ENCODE peak calls at places on chromosomes 13 and 19, in ten cellular contexts. Z, X, V, C, J, P, N, S, W and R are unnamed samples.

GRCh38 chr19:10552596-10553053 is 8.9 kb downstream of the ATG4D start:
- DNase-seq in S (no peak), P (no peak), X (no peak), N (no peak), Z (no peak), W (peak; percentile 75), V (peak; percentile 48), J (no peak), C (no peak), R (no peak)

GRCh38 chr13:36362914-36363313 is 16.7 kb upstream of the SPART start:
- DNase-seq in W (no peak), S (no peak), Z (no peak), J (no peak), P (no peak), X (no peak), C (no peak), N (no peak), V (no peak), R (no peak)

GRCh38 chr13:22454586-22454985 is 726.2 kb upstream of the SGCG start:
- DNase-seq in J (no peak), C (no peak), Z (no peak), P (no peak), S (no peak), V (no peak), X (no peak), N (no peak), W (no peak), R (no peak)

GRCh38 chr13:95426631-95427030 is 125.4 kb upstream of the ABCC4 start:
- DNase-seq in C (no peak), Z (no peak), X (no peak), J (no peak), P (no peak), V (no peak), S (no peak), N (no peak), W (no peak), R (no peak)

GRCh38 chr13:36475468-36475867 is 43.2 kb downstream of the CCNA1 start:
- DNase-seq in V (peak; percentile 7), C (no peak), Z (no peak), S (no peak), N (no peak), X (no peak), P (no peak), J (no peak), W (peak; percentile 9), R (no peak)

GRCh38 chr19:18123819-18124218 is 26.2 kb downstream of the MAST3 start:
- DNase-seq in N (no peak), J (no peak), Z (no peak), P (no peak), X (no peak), C (no peak), S (no peak), V (no peak), W (peak; percentile 17), R (no peak)

GRCh38 chr13:45102136-45102802 is 18.0 kb upstream of the GTF2F2 start:
- DNase-seq in C (no peak), P (no peak), J (no peak), S (no peak), X (no peak), W (peak; percentile 44), Z (no peak), N (no peak), V (no peak), R (no peak)

GRCh38 chr13:110743687-110744086 is 30.2 kb downstream of the ING1 start:
- DNase-seq in J (no peak), W (no peak), X (no peak), Z (no peak), S (no peak), V (no peak), N (no peak), C (no peak), P (no peak), R (no peak)

GRCh38 chr13:110477711-110478245 is 83.7 kb downstream of the RAB20 start:
- DNase-seq in P (no peak), S (no peak), Z (no peak), V (no peak), C (no peak), N (no peak), J (no peak), W (no peak), X (no peak), R (no peak)

GRCh38 chr19:43664008-43664407 is 6.0 kb downstream of the PLAUR start:
- DNase-seq in P (no peak), C (peak; percentile 54), X (no peak), N (no peak), S (no peak), V (no peak), Z (peak; percentile 40), J (no peak), W (no peak), R (no peak)

GRCh38 chr19:28667348-28667977 is 545.5 kb downstream of the UQCRFS1 start:
- DNase-seq in P (no peak), J (no peak), W (no peak), X (no peak), C (no peak), S (no peak), V (no peak), Z (no peak), N (no peak), R (no peak)

GRCh38 chr19:51971624-51972023 is 15.0 kb downstream of the ZNF350 start:
- DNase-seq in N (no peak), V (peak; percentile 66), X (no peak), C (no peak), P (no peak), S (no peak), J (no peak), W (no peak), Z (peak; percentile 14), R (no peak)

GRCh38 chr19:51965583-51965982 is 21.1 kb downstream of the ZNF350 start:
- DNase-seq in C (no peak), S (no peak), P (no peak), J (no peak), V (no peak), X (no peak), Z (no peak), N (no peak), W (no peak), R (no peak)

GRCh38 chr19:51970718-51971117 is 15.9 kb downstream of the ZNF350 start:
- DNase-seq in Z (no peak), J (no peak), P (no peak), C (no peak), S (no peak), W (no peak), V (no peak), N (no peak), X (no peak), R (no peak)
- H3K9me3 ChIP-seq in Z (peaks cover 99% of the 10 kb centered on the region), J (no peaks in the 10 kb centered on the region), P (peaks cover 99% of the 10 kb centered on the region), C (peaks cover 75% of the 10 kb centered on the region), S (peaks cover 100% of the 10 kb centered on the region), W (peaks cover 45% of the 10 kb centered on the region), V (peaks cover 96% of the 10 kb centered on the region), N (peaks cover 94% of the 10 kb centered on the region), X (peaks cover 98% of the 10 kb centered on the region), R (peaks cover 84% of the 10 kb centered on the region)

DNA sequence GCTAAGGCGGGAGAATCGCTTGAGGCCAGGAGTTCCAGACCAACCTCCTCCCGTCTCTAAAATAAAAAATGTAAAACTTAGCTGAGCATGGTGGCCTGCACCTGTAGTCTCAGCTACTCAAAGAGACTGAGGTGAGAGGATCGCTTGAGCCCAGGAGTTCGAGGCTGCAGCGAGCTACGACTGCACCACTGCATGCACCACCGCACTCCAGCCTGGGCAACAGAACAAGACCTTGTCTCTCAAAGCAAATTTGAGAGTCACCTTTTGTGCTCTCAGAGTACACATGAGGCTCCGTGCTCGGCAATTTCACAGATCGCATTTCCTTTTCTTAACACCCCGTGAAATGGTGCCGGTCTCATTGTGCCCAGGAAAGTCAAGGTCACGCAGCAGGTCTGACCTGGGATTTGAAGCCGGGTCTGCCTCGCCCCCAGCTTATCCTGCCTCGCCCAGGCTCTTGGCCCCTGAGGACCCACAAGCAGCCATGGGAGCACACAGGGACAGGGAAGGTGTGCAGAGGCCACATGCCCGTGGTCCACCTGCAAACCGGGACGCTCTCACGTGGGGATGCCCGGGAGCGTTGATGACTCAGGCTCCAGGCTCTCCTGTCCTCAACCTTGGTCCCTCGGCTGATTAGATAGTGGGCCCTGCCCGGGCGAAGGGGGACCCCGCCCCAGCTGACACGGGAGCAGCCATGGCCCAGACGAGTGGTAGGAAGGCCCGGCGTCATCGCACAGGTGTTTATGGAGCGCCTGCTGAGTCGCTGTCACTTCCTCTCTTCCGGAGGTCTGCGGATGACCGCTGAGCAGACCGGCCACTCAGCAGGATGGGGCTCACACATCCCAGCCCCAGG is 1.1 kb upstream of the SMIM24 start:
- DNase-seq in J (no peak), Z (no peak), C (no peak), X (no peak), V (no peak), S (peak; percentile 60), P (no peak), N (no peak), W (no peak), R (no peak)
- H3K9me3 ChIP-seq in J (no peaks in the 10 kb centered on the region), Z (no peaks in the 10 kb centered on the region), C (no peaks in the 10 kb centered on the region), X (no peaks in the 10 kb centered on the region), V (no peaks in the 10 kb centered on the region), S (no peaks in the 10 kb centered on the region), P (no peaks in the 10 kb centered on the region), N (no peaks in the 10 kb centered on the region), W (no peaks in the 10 kb centered on the region), R (no peaks in the 10 kb centered on the region)

GRCh38 chr19:55927991-55928390 is 4.1 kb downstream of the NLRP13 start:
- DNase-seq in X (no peak), W (no peak), Z (no peak), J (no peak), P (no peak), V (no peak), N (no peak), S (no peak), C (no peak), R (no peak)

GRCh38 chr19:55931936-55932386 is at the start of gene NLRP13:
- DNase-seq in Z (no peak), J (no peak), V (no peak), W (no peak), C (no peak), X (no peak), N (no peak), S (no peak), P (no peak), R (no peak)

GRCh38 chr19:55935206-55935605 is 3.1 kb upstream of the NLRP13 start:
- DNase-seq in N (no peak), S (no peak), X (no peak), Z (no peak), V (no peak), C (no peak), P (no peak), J (no peak), W (no peak), R (no peak)

GRCh38 chr19:55930996-55931515 is 1.1 kb downstream of the NLRP13 start:
- DNase-seq in Z (no peak), V (no peak), C (no peak), N (no peak), W (no peak), P (no peak), X (no peak), S (no peak), J (no peak), R (no peak)
- H3K9me3 ChIP-seq in Z (no peaks in the 10 kb centered on the region), V (peaks cover 5% of the 10 kb centered on the region), C (no peaks in the 10 kb centered on the region), N (no peaks in the 10 kb centered on the region), W (no peaks in the 10 kb centered on the region), P (no peaks in the 10 kb centered on the region), X (peaks cover 4% of the 10 kb centered on the region), S (no peaks in the 10 kb centered on the region), J (no peaks in the 10 kb centered on the region), R (no peaks in the 10 kb centered on the region)

DNA sequence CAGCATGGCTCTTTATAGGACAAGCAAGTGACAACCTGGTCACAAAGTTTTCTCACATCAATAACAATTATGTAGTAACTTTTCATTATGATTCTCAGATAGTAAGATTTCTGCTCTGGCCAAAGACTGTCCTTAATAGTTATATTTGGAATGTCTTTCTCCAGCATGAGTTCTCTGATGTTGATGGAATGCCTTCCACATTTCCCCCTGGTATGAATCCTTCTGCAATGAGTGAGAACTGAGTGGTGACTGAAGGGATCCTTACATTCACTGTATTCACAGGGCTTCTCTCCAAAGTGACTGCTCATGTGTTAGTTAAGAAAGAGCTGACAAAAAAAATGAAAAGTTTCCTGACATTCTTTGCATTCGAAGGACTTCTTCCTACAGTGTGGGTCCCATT is 13.2 kb downstream of the ZNF550 start:
- DNase-seq in N (no peak), W (no peak), V (no peak), S (no peak), Z (no peak), J (no peak), X (no peak), C (no peak), P (no peak), R (no peak)
- H3K9me3 ChIP-seq in N (peaks cover 77% of the 10 kb centered on the region), W (peaks cover 30% of the 10 kb centered on the region), V (peaks cover 96% of the 10 kb centered on the region), S (peaks cover 100% of the 10 kb centered on the region), Z (peaks cover 99% of the 10 kb centered on the region), J (peaks cover 8% of the 10 kb centered on the region), X (peaks cover 97% of the 10 kb centered on the region), C (peaks cover 72% of the 10 kb centered on the region), P (peaks cover 98% of the 10 kb centered on the region), R (peaks cover 76% of the 10 kb centered on the region)